ENCODE peak calls at places on chromosome 16, in six cellular contexts. T is fibroblast of lung, N is H1, B is heart right ventricle, V is ascending aorta, H is AG04450. S is an unnamed sample.
A peak's percentile ranks its signal among the peaks of the same experiment; 100 is the strongest.

GRCh38 chr16:67801889-67802288 is 4.5 kb downstream of the RANBP10 start:
- DNase-seq in B (no peak), N (no peak), V (no peak), H (no peak), T (no peak), S (no peak)

GRCh38 chr16:51391798-51392511 is 240.9 kb upstream of the SALL1 start:
- DNase-seq in H (no peak), V (no peak), N (peak; percentile 83), T (no peak), B (no peak), S (peak; percentile 42)

GRCh38 chr16:81432899-81433560 is 11.6 kb upstream of the CMIP start:
- DNase-seq in B (no peak), V (no peak), H (no peak), T (no peak), N (no peak), S (no peak)

GRCh38 chr16:26963109-26963508 is 103.6 kb upstream of the C16orf82 start:
- DNase-seq in H (no peak), N (peak; percentile 70), B (no peak), V (no peak), T (no peak), S (peak; percentile 9)

GRCh38 chr16:12757546-12757945 is 46.1 kb downstream of the CPPED1 start:
- DNase-seq in T (no peak), V (no peak), H (no peak), B (no peak), N (no peak), S (no peak)

GRCh38 chr16:85192233-85192632 is 80.0 kb upstream of the CIBAR2 start:
- DNase-seq in T (no peak), V (no peak), H (no peak), B (no peak), N (no peak), S (no peak)

GRCh38 chr16:81513204-81514040 is 68.8 kb downstream of the CMIP start:
- DNase-seq in H (no peak), V (no peak), T (peak; percentile 59), N (peak; percentile 63), B (peak; percentile 77), S (no peak)

GRCh38 chr16:51888021-51888420 is 658.9 kb downstream of the TOX3 start:
- DNase-seq in T (no peak), V (no peak), H (no peak), N (no peak), B (no peak), S (no peak)

GRCh38 chr16:2460916-2461315 is 1.0 kb downstream of the TEDC2 start:
- DNase-seq in V (no peak), B (no peak), H (no peak), N (no peak), T (no peak), S (no peak)

GRCh38 chr16:11390573-11391495 is 45.6 kb downstream of the RMI2 start:
- DNase-seq in H (no peak), T (no peak), N (no peak), V (no peak), B (no peak), S (peak; percentile 70)

GRCh38 chr16:30092373-30093010 is 768 bp upstream of the TBX6 start:
- DNase-seq in V (peak; percentile 76), H (no peak), B (peak; percentile 88), T (peak; percentile 59), N (peak; percentile 92), S (peak; percentile 71)
- TF ChIP-seq CTCF in V (peak; percentile 43), H (peak; percentile 62), B (peak; percentile 83), T (peak; percentile 63), N (peak; percentile 76), S (peak; percentile 25)

DNA sequence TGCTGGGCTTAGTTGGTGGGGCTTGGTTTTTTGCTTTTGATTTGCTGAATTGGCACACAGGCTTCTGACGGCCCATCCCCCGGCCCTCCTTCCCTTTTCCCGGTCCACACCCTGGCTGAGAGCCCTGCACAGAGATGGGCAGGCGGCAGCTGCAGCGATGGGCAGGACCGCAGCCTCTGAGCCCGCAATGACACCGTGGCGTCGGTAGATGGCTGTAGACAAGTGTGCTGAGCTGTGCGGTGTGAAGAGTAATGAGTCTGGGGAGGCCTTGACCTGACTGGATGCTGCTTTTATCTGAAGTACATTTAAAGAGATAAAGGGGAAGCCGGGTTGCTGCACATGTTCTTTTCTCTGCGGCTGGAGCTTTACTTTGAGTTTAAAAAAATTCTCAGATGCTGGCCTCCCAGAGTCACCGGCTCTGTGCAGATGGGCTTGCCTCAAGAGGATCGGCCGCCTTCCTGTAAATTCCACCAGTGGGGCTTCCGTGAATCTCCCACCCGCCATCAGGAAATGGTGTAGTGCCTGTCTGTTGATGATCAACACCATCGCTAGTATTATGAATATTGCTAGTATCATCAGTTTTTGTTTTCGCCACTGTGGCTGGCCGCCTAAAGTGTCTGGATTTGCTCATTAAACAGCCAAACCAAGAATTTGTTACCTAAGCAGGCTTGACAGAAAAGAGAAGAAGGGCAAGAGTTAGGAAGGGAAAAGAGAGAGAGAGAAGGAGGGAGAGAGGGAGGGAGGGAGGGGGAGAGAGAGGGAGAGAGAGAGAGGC is 245.6 kb upstream of the RBFOX1 start:
- DNase-seq in V (no peak), H (no peak), B (peak; percentile 6), T (no peak), N (peak; percentile 78), S (peak; percentile 69)
- TF ChIP-seq CTCF in V (no peak), H (no peak), B (peak; percentile 37), T (no peak), N (peak; percentile 65), S (peak; percentile 57)

DNA sequence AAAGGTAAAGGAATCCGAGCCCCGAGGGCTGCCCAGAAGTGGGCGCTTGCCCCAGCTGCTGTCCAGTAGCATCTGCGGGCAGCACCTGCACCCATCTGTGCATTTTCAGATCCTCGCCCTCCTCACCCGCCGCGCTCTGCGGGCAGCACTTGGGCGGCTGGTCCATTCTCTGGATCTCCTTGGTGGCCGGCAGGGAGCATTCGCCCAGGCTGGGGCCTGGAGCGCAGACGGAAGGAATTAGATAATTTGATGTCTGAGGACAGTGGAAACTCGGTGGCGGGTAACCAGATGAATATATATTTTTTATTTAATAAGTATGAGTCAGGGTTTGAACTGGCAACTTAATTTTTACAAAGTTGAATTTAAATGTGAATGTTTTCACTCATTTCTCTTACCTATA is 88.5 kb downstream of the NPIPB11 start:
- DNase-seq in H (no peak), T (no peak), V (no peak), B (no peak), N (peak; percentile 54), S (no peak)
- TF ChIP-seq CTCF in H (peak; percentile 18), T (peak; percentile 18), V (no peak), B (no peak), N (peak; percentile 45), S (peak; percentile 42)

GRCh38 chr16:24573141-24573540 is 33.8 kb downstream of the RBBP6 start:
- DNase-seq in B (no peak), H (no peak), V (no peak), N (no peak), T (no peak), S (no peak)

GRCh38 chr16:24572069-24572468 is 32.7 kb downstream of the RBBP6 start:
- DNase-seq in H (no peak), V (no peak), B (no peak), N (no peak), T (no peak), S (no peak)

GRCh38 chr16:24562811-24563210 is 23.4 kb downstream of the RBBP6 start:
- DNase-seq in N (no peak), H (no peak), V (no peak), T (no peak), B (no peak), S (no peak)

DNA sequence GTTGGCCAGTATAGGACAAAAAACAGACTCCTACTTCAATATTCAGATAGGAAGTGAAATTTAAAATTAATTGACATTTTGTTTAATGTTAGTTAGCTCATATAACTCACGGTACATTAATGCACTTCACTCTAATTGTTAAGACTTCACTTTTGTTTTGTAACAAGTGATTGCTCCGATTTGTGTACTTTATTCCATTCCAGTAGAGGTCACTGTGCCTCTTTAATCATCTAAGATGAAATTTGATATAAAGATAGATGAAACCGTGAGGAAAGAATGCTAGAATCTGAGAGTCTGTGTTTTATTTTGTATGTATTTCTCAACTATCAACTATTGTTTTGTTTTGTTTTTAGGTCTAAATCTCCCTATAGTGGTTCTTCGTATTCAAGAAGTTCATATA is 29.0 kb downstream of the RBBP6 start:
- DNase-seq in V (no peak), H (no peak), T (peak; percentile 23), B (no peak), N (no peak), S (no peak)
- TF ChIP-seq CTCF in V (peak; percentile 32), H (peak; percentile 41), T (peak; percentile 20), B (peak; percentile 33), N (no peak), S (no peak)

GRCh38 chr16:4270091-4270490 is 2.7 kb downstream of the TFAP4 start:
- DNase-seq in T (no peak), N (no peak), V (no peak), H (no peak), B (no peak), S (no peak)

GRCh38 chr16:4273858-4274291 is 1.1 kb upstream of the TFAP4 start:
- DNase-seq in N (peak; percentile 82), B (peak; percentile 70), T (peak; percentile 34), H (no peak), V (no peak), S (peak; percentile 57)

GRCh38 chr16:4272114-4272954 is 489 bp downstream of the TFAP4 start:
- DNase-seq in H (no peak), N (peak; percentile 69), T (peak; percentile 25), B (peak; percentile 66), V (no peak), S (peak; percentile 77)

GRCh38 chr16:4270595-4270994 is 2.2 kb downstream of the TFAP4 start:
- DNase-seq in T (no peak), B (no peak), V (no peak), N (no peak), H (no peak), S (no peak)

DNA sequence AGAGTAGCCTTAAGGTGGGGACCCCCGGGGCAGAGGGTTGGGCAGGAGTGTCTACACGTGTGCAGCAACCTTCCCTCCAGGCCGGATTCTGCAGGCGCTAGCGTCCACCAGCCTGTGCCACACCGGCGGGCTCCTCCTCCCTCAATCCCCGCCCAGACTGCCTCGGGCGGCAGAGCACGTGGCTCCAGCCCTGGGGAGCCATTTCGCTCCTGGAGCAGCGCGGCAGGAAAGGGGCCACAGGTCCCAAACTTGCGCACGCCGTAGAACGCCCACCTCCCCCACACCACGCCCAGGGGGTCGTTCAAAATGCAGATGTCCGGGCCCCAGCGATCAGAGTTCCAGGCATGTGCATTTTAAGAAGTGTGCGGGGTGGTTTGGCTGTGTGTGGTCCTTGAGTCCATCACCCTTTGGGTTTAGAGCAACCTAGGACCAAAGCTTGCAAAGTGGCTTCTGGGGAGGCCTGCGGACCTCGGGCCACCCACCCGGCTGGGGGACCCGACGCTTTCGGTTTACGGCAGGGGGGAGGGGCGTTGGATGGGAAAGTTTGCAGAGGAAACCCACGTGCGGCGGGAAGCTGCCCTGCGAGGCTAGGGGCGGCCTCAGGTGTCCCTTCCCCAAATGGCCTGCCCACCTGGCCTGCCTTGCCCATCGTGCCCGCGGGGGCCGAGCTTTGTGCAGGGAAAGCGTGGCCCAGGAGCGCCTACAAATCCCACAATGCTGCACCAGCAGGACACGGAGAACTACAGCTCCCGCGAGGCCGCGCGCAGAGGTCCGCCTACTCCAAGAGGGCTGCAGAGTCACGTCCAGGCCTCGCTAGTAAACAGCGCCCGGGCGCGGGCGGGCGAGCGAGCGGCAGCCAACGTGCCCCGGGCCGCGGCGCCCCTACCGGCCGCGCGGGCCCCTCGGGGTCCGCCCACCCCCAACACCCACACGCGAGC is 1.4 kb downstream of the TFAP4 start:
- DNase-seq in B (peak; percentile 93), V (peak; percentile 68), H (peak; percentile 76), T (peak; percentile 94), N (peak; percentile 91), S (peak; percentile 89)
- TF ChIP-seq CTCF in B (no peak), V (no peak), H (no peak), T (no peak), N (peak; percentile 38), S (no peak)

GRCh38 chr16:70254095-70254964 is 2.6 kb upstream of the EXOSC6 start:
- DNase-seq in N (no peak), H (no peak), T (no peak), B (no peak), V (no peak), S (no peak)
- TF ChIP-seq CTCF in N (no peak), H (no peak), T (no peak), B (peak; percentile 0), V (no peak), S (no peak)